ENCODE peak calls at places on chromosomes 4 and X, in eight cellular contexts. S is esophagus muscularis mucosa, P is H1, I is sigmoid colon, C is prostate gland, G is HCT116, F is GM23338, X is suprapubic skin. L is an unnamed sample.

GRCh38 chr4:41448935-41449334 is 89.0 kb upstream of the LIMCH1 start:
- DNase-seq in G (no peak), X (no peak), P (no peak), I (peak; percentile 72), F (no peak), S (no peak), C (no peak), L (no peak)

GRCh38 chr4:128241425-128241913 is 46.1 kb downstream of the PGRMC2 start:
- DNase-seq in S (no peak), P (peak; percentile 9), G (no peak), I (no peak), X (no peak), F (no peak), C (no peak), L (no peak)

GRCh38 chr4:18756661-18757060 is 735.1 kb upstream of the LCORL start:
- DNase-seq in P (no peak), C (no peak), F (no peak), S (no peak), I (no peak), G (no peak), X (no peak), L (no peak)

GRCh38 chrX:129594781-129595180 is 54.7 kb downstream of the OCRL start:
- DNase-seq in P (no peak), G (no peak), S (no peak), I (no peak), X (no peak), C (no peak), F (no peak), L (peak; percentile 49)

GRCh38 chr4:150583287-150584197 is 1.6 kb downstream of the MAB21L2 start:
- DNase-seq in I (peak; percentile 85), C (no peak), S (no peak), G (no peak), F (peak; percentile 77), P (no peak), X (no peak), L (no peak)

GRCh38 chr4:3268395-3269104 is 19.6 kb downstream of the MSANTD1 start:
- DNase-seq in I (peak; percentile 60), X (peak; percentile 69), P (no peak), G (no peak), C (no peak), F (no peak), S (no peak), L (peak; percentile 58)

GRCh38 chr4:12211636-12212035 is 782.9 kb upstream of the HS3ST1 start:
- DNase-seq in F (no peak), C (no peak), P (no peak), G (no peak), I (no peak), S (no peak), X (no peak), L (no peak)

GRCh38 chr4:89995006-89995405 is 100.4 kb downstream of the MMRN1 start:
- DNase-seq in I (no peak), F (no peak), C (no peak), S (no peak), G (no peak), P (no peak), X (no peak), L (no peak)

GRCh38 chrX:349196-349595 is 30.6 kb upstream of the GTPBP6 start:
- DNase-seq in I (peak; percentile 47), C (no peak), G (no peak), S (no peak), F (no peak), X (peak; percentile 68), P (no peak), L (no peak)

GRCh38 chr4:103934178-103934789 is 214.5 kb upstream of the TACR3 start:
- DNase-seq in P (no peak), X (no peak), I (no peak), S (no peak), C (peak; percentile 10), G (peak; percentile 58), F (peak; percentile 73), L (no peak)

GRCh38 chr4:74932832-74933561 is at the start of gene PARM1:
- DNase-seq in P (peak; percentile 73), S (peak; percentile 96), F (peak; percentile 96), C (peak; percentile 95), X (peak; percentile 92), I (peak; percentile 95), G (peak; percentile 81), L (peak; percentile 92)

GRCh38 chr4:1711055-1711905 is 839 bp downstream of the SLBP start:
- DNase-seq in S (no peak), P (no peak), F (peak; percentile 55), G (no peak), C (peak; percentile 48), X (no peak), I (peak; percentile 83), L (no peak)

GRCh38 chr4:3045500-3045850 is 28.9 kb downstream of the HTT-AS start:
- DNase-seq in F (no peak), X (no peak), C (no peak), P (no peak), G (no peak), S (no peak), I (peak; percentile 87), L (no peak)

GRCh38 chrX:47854474-47854873 is 17.8 kb downstream of the ZNF81 start:
- DNase-seq in C (peak; percentile 6), S (no peak), G (no peak), P (no peak), F (peak; percentile 31), X (no peak), I (no peak), L (no peak)

GRCh38 chrX:150587585-150588503 is 19.4 kb downstream of the MTM1 start:
- DNase-seq in C (no peak), P (no peak), X (no peak), S (no peak), G (no peak), I (no peak), F (no peak), L (no peak)

GRCh38 chr4:91257721-91258120 is 1046.0 kb upstream of the GRID2 start:
- DNase-seq in X (no peak), P (no peak), S (no peak), C (no peak), I (no peak), G (no peak), F (no peak), L (no peak)

GRCh38 chr4:91621446-91621845 is 682.3 kb upstream of the GRID2 start:
- DNase-seq in F (no peak), X (no peak), G (no peak), I (no peak), C (no peak), P (no peak), S (no peak), L (no peak)

GRCh38 chrX:9519546-9520210 is 54.8 kb downstream of the TBL1X start:
- DNase-seq in C (no peak), X (no peak), S (no peak), G (no peak), P (no peak), I (peak; percentile 84), F (no peak), L (no peak)

GRCh38 chr4:48651869-48652447 is 128.1 kb downstream of the FRYL start:
- DNase-seq in C (no peak), X (no peak), F (no peak), G (no peak), S (no peak), P (no peak), I (no peak), L (no peak)

GRCh38 chr4:169215656-169216055 is 55.1 kb downstream of the SH3RF1 start:
- DNase-seq in I (no peak), P (no peak), X (no peak), G (no peak), C (no peak), S (no peak), F (no peak), L (no peak)

GRCh38 chrX:9534686-9535085 is 69.8 kb downstream of the TBL1X start:
- DNase-seq in F (no peak), C (no peak), G (no peak), S (no peak), P (no peak), X (no peak), I (no peak), L (no peak)

GRCh38 chr4:180449395-180449956 is 1793.7 kb upstream of the TENM3 start:
- DNase-seq in F (peak; percentile 84), I (no peak), P (peak; percentile 7), S (no peak), X (no peak), C (no peak), G (peak; percentile 66), L (no peak)

GRCh38 chrX:147763131-147763530 is 148.6 kb upstream of the FMR1 start:
- DNase-seq in F (no peak), S (no peak), X (no peak), G (no peak), I (no peak), P (no peak), C (no peak), L (no peak)

GRCh38 chrX:138775501-138775900 is 64.0 kb upstream of the FGF13 start:
- DNase-seq in F (peak; percentile 37), S (no peak), P (no peak), G (no peak), I (no peak), X (no peak), C (no peak), L (no peak)

GRCh38 chr4:186570193-186570996 is 15.0 kb upstream of the MTNR1A start:
- DNase-seq in F (no peak), X (no peak), S (no peak), P (no peak), G (no peak), I (no peak), C (no peak), L (no peak)

DNA sequence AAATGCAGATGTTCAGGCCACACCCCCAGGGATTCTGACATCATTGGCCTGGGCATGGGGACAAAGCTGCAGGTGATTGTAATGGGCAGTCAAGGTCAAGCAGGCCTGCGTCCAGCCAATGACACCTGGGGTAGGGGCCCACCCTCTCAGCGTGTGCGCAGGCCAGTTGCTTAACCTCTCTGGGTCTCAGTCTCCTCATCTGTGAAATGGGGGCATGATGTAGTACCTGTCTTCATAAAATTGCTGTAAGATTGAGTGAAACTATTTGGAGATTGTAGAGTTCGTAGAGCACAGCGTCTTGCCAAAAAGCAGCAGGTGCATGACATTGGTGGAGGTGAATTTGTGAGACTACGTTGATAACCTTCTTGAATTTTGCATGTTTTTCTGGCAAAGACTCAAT is 21.2 kb downstream of the RS1 start:
- DNase-seq in I (no peak), C (no peak), X (no peak), S (no peak), F (no peak), G (no peak), P (no peak), L (no peak)
- H3K27ac ChIP-seq in I (no peak overlapping the region), C (no peak overlapping the region), X (no peak overlapping the region), S (no peak overlapping the region), F (no peak overlapping the region), G (no peak overlapping the region), P (no peak overlapping the region), L (no peak overlapping the region)

GRCh38 chr4:46956451-46956850 is 36.9 kb downstream of the GABRA4 start:
- DNase-seq in F (no peak), S (no peak), P (no peak), C (no peak), G (no peak), X (no peak), I (no peak), L (no peak)
- H3K4me3 ChIP-seq in F (no peak overlapping the region), S (no peak overlapping the region), P (no peak overlapping the region), C (no peak overlapping the region), G (no peak overlapping the region), X (no peak overlapping the region), I (no peak overlapping the region), L (no peak overlapping the region)

GRCh38 chr4:26252349-26252748 is 68.5 kb upstream of the RBPJ start:
- DNase-seq in G (peak; percentile 41), C (no peak), F (no peak), S (no peak), I (no peak), X (no peak), P (no peak), L (no peak)
- TF ChIP-seq POLR2AphosphoS5 in G (no peak), C (no peak), F (no peak), S (no peak), I (no peak), X (no peak), P (no peak), L (no peak)

GRCh38 chr4:7902101-7902553 is 37.5 kb downstream of the AFAP1 start:
- DNase-seq in X (no peak), I (no peak), P (no peak), C (no peak), F (no peak), S (no peak), G (no peak), L (no peak)
- H3K27ac ChIP-seq in X (no peak overlapping the region), I (peak overlapping the region; percentile 85), P (no peak overlapping the region), C (no peak overlapping the region), F (no peak overlapping the region), S (peak overlapping the region; percentile 92), G (no peak overlapping the region), L (peak overlapping the region; percentile 3)

L was measured in vagina.